ENCODE peak calls at places on chromosomes 16 and 17, in four cellular contexts. One of them, this sample, is unnamed.

GRCh38 chr16:82671743-82672142 is 45.0 kb downstream of the CDH13 start:
- DNase-seq in left colon: no peak
- DNase-seq in NCI-H2081: no peak
- DNase-seq in psoas muscle: no peak
- DNase-seq in this sample: no peak

GRCh38 chr17:2378905-2379304 is 22.0 kb downstream of the MNT start:
- DNase-seq in left colon: no peak
- DNase-seq in psoas muscle: no peak
- DNase-seq in NCI-H2081: no peak
- DNase-seq in this sample: no peak

GRCh38 chr16:70691223-70692129 is 5.6 kb upstream of the MTSS2 start:
- DNase-seq in NCI-H2081: no peak
- DNase-seq in psoas muscle: peak; percentile 88
- DNase-seq in left colon: peak; percentile 77
- DNase-seq in this sample: no peak

GRCh38 chr17:17540278-17540906 is 44.2 kb upstream of the RASD1 start:
- DNase-seq in NCI-H2081: no peak
- DNase-seq in psoas muscle: peak; percentile 53
- DNase-seq in left colon: no peak
- DNase-seq in this sample: no peak

GRCh38 chr17:31534223-31534888 is 142.9 kb downstream of the RAB11FIP4 start:
- DNase-seq in psoas muscle: no peak
- DNase-seq in left colon: no peak
- DNase-seq in NCI-H2081: no peak
- DNase-seq in this sample: no peak

GRCh38 chr16:83967838-83968482 is at the start of gene NECAB2:
- DNase-seq in NCI-H2081: peak; percentile 6
- DNase-seq in left colon: no peak
- DNase-seq in psoas muscle: peak; percentile 73
- DNase-seq in this sample: no peak

GRCh38 chr17:82973456-82974135 is 105.8 kb upstream of the METRNL start:
- DNase-seq in left colon: no peak
- DNase-seq in NCI-H2081: no peak
- DNase-seq in psoas muscle: no peak
- DNase-seq in this sample: no peak

GRCh38 chr16:48574766-48575165 is 35.2 kb downstream of the N4BP1 start:
- DNase-seq in left colon: no peak
- DNase-seq in psoas muscle: no peak
- DNase-seq in NCI-H2081: no peak
- DNase-seq in this sample: no peak